ENCODE peak calls at places on chromosome 1, in six cellular contexts. B is spleen, G is transverse colon, L is suprapubic skin, I is stomach, O is HCT116. N is an unnamed sample.
A peak's percentile ranks its signal among the peaks of the same experiment; 100 is the strongest.

GRCh38 chr1:8536521-8536920 is 218.6 kb downstream of the SLC45A1 start:
- DNase-seq in O (no peak), B (no peak), G (no peak), L (no peak), I (no peak), N (no peak)

GRCh38 chr1:44261475-44261853 is 48.2 kb downstream of the DMAP1 start:
- DNase-seq in B (no peak), L (no peak), O (no peak), G (peak; percentile 39), I (no peak), N (no peak)

GRCh38 chr1:89381617-89382016 is 17.8 kb downstream of the GBP6 start:
- DNase-seq in L (no peak), I (no peak), O (no peak), B (no peak), G (no peak), N (no peak)

GRCh38 chr1:32806315-32806714 is 10.8 kb downstream of the YARS1 start:
- DNase-seq in L (no peak), O (no peak), I (no peak), B (no peak), G (no peak), N (no peak)

GRCh38 chr1:210292276-210292851 is 36.3 kb upstream of the HHAT start:
- DNase-seq in I (peak; percentile 79), B (peak; percentile 78), L (peak; percentile 78), O (peak; percentile 26), G (peak; percentile 79), N (peak; percentile 60)

GRCh38 chr1:165143437-165144065 is 213.0 kb downstream of the LMX1A start:
- DNase-seq in G (peak; percentile 35), I (peak; percentile 32), O (no peak), B (no peak), L (no peak), N (no peak)

GRCh38 chr1:187244623-187245022 is 415.9 kb downstream of the PLA2G4A start:
- DNase-seq in I (no peak), G (no peak), L (no peak), O (no peak), B (no peak), N (peak; percentile 54)

GRCh38 chr1:168689726-168690602 is 39.0 kb downstream of the DPT start:
- DNase-seq in G (no peak), B (no peak), O (no peak), I (no peak), L (no peak), N (no peak)

GRCh38 chr1:85583355-85584263 is 3.0 kb downstream of the CCN1 start:
- DNase-seq in L (no peak), B (no peak), O (no peak), G (no peak), I (no peak), N (no peak)

GRCh38 chr1:244325056-244325764 is 126.5 kb downstream of the ADSS2 start:
- DNase-seq in L (no peak), G (no peak), I (peak; percentile 43), B (no peak), O (no peak), N (no peak)
- TF ChIP-seq POLR2A in L (no peak), G (peak; percentile 20), I (no peak), B (no peak), O (no peak), N (no peak)

GRCh38 chr1:26945728-26946127 is 14.5 kb downstream of the KDF1 start:
- DNase-seq in L (no peak), G (peak; percentile 84), O (no peak), B (peak; percentile 30), I (no peak), N (no peak)
- TF ChIP-seq POLR2AphosphoS5 in L (no peak), G (no peak), O (no peak), B (no peak), I (peak; percentile 30), N (no peak)

GRCh38 chr1:36088265-36088576 is 471 bp upstream of the ADPRS start:
- DNase-seq in L (no peak), G (no peak), B (no peak), I (no peak), O (no peak), N (no peak)
- H3K27ac ChIP-seq in L (no peak overlapping the region), G (peak overlapping the region; percentile 93), B (peak overlapping the region; percentile 96), I (peak overlapping the region; percentile 89), O (peak overlapping the region; percentile 76), N (peak overlapping the region; percentile 92)

GRCh38 chr1:230185076-230186001 is 118.3 kb downstream of the GALNT2 start:
- DNase-seq in G (no peak), I (peak; percentile 26), L (no peak), O (no peak), B (no peak), N (no peak)
- TF ChIP-seq POLR2A in G (no peak), I (no peak), L (no peak), O (no peak), B (no peak), N (no peak)

GRCh38 chr1:3277121-3277520 is 177.3 kb upstream of the ARHGEF16 start:
- DNase-seq in O (no peak), L (no peak), G (no peak), I (no peak), B (no peak), N (no peak)
- TF ChIP-seq POLR2AphosphoS5 in O (no peak), L (no peak), G (no peak), I (no peak), B (no peak), N (no peak)

GRCh38 chr1:47559944-47560695 is 122.3 kb downstream of the FOXD2 start:
- DNase-seq in L (no peak), B (no peak), G (peak; percentile 32), I (peak; percentile 60), O (no peak), N (no peak)
- H3K27ac ChIP-seq in L (no peak overlapping the region), B (no peak overlapping the region), G (no peak overlapping the region), I (peak overlapping the region; percentile 87), O (no peak overlapping the region), N (no peak overlapping the region)

N was measured in breast epithelium.